ENCODE peak calls at places on chromosomes 3 and 15, in six cellular contexts. One of them, this sample, is unnamed.

GRCh38 chr3:9934993-9935392 is 1.4 kb downstream of the CRELD1 start:
- DNase-seq in hippocampal formation: no peak
- DNase-seq in heart left ventricle: no peak
- DNase-seq in WTC11: no peak
- DNase-seq in GM13976: no peak
- DNase-seq in EH: no peak
- DNase-seq in this sample: no peak

GRCh38 chr3:194485876-194486539 is 794 bp downstream of the ATP13A3 start:
- DNase-seq in hippocampal formation: no peak
- DNase-seq in heart left ventricle: peak
- DNase-seq in WTC11: peak
- DNase-seq in GM13976: peak
- DNase-seq in EH: peak
- DNase-seq in this sample: no peak

GRCh38 chr3:64685331-64685799 is 2.4 kb downstream of the ADAMTS9 start:
- DNase-seq in hippocampal formation: no peak
- DNase-seq in heart left ventricle: peak
- DNase-seq in WTC11: no peak
- DNase-seq in GM13976: no peak
- DNase-seq in EH: no peak
- DNase-seq in this sample: no peak

GRCh38 chr3:160001850-160002623 is 13.4 kb downstream of the IL12A start:
- DNase-seq in hippocampal formation: no peak
- DNase-seq in heart left ventricle: no peak
- DNase-seq in WTC11: no peak
- DNase-seq in GM13976: no peak
- DNase-seq in EH: no peak
- DNase-seq in this sample: no peak

GRCh38 chr3:105014631-105015030 is 352.1 kb upstream of the ALCAM start:
- DNase-seq in hippocampal formation: no peak
- DNase-seq in heart left ventricle: no peak
- DNase-seq in WTC11: no peak
- DNase-seq in GM13976: no peak
- DNase-seq in EH: peak
- DNase-seq in this sample: no peak

GRCh38 chr15:66224946-66225345 is 28.6 kb downstream of the MEGF11 start:
- DNase-seq in hippocampal formation: no peak
- DNase-seq in heart left ventricle: no peak
- DNase-seq in WTC11: no peak
- DNase-seq in GM13976: no peak
- DNase-seq in EH: no peak
- DNase-seq in this sample: no peak

GRCh38 chr15:73981761-73982222 is 10.3 kb downstream of the STOML1 start:
- DNase-seq in hippocampal formation: no peak
- DNase-seq in heart left ventricle: no peak
- DNase-seq in WTC11: no peak
- DNase-seq in GM13976: no peak
- DNase-seq in EH: no peak
- DNase-seq in this sample: no peak

GRCh38 chr3:190562866-190563525 is 49.1 kb downstream of the IL1RAP start:
- DNase-seq in hippocampal formation: no peak
- DNase-seq in heart left ventricle: no peak
- DNase-seq in WTC11: no peak
- DNase-seq in GM13976: no peak
- DNase-seq in EH: peak
- DNase-seq in this sample: no peak

GRCh38 chr15:41969851-41970431 is 2.4 kb downstream of the EHD4 start:
- DNase-seq in hippocampal formation: peak
- DNase-seq in heart left ventricle: no peak
- DNase-seq in WTC11: no peak
- DNase-seq in GM13976: no peak
- DNase-seq in EH: peak
- DNase-seq in this sample: no peak

GRCh38 chr3:127796751-127797150 is 25.6 kb downstream of the MGLL start:
- DNase-seq in hippocampal formation: no peak
- DNase-seq in heart left ventricle: no peak
- DNase-seq in WTC11: no peak
- DNase-seq in GM13976: no peak
- DNase-seq in EH: no peak
- DNase-seq in this sample: no peak

GRCh38 chr3:141150431-141150830 is 81.2 kb upstream of the PXYLP1 start:
- DNase-seq in hippocampal formation: no peak
- DNase-seq in heart left ventricle: no peak
- DNase-seq in WTC11: no peak
- DNase-seq in GM13976: no peak
- DNase-seq in EH: no peak
- DNase-seq in this sample: no peak

GRCh38 chr3:194287977-194288706 is 63.0 kb downstream of the CPN2 start:
- DNase-seq in hippocampal formation: no peak
- DNase-seq in heart left ventricle: no peak
- DNase-seq in WTC11: peak
- DNase-seq in GM13976: no peak
- DNase-seq in EH: no peak
- DNase-seq in this sample: no peak

GRCh38 chr3:130516645-130517512 is at the start of gene COL6A6:
- DNase-seq in hippocampal formation: no peak
- DNase-seq in heart left ventricle: no peak
- DNase-seq in WTC11: peak
- DNase-seq in GM13976: no peak
- DNase-seq in EH: no peak
- DNase-seq in this sample: no peak